ENCODE peak calls at places on chromosomes 3 and 15, in six cellular contexts. X is neuronal stem cell; K is naive thymus-derived CD8-positive, alpha-beta T cell; R is lower lobe of right lung; F is T-helper 9 cell; Z is mammary epithelial cell. C is an unnamed sample.

GRCh38 chr15:49664706-49665105 is 43.9 kb downstream of the DTWD1 start:
- DNase-seq in Z (no peak), X (no peak), F (no peak), R (no peak), K (no peak), C (no peak)

GRCh38 chr3:194300392-194300758 is 50.8 kb downstream of the CPN2 start:
- DNase-seq in Z (no peak), R (peak; percentile 62), F (no peak), X (no peak), K (no peak), C (peak; percentile 93)

GRCh38 chr3:125435231-125435630 is 60.1 kb upstream of the ZNF148 start:
- DNase-seq in R (no peak), F (no peak), K (no peak), Z (no peak), X (no peak), C (no peak)

GRCh38 chr3:62127116-62127515 is 246.2 kb downstream of the FEZF2 start:
- DNase-seq in R (no peak), F (no peak), K (no peak), Z (no peak), X (no peak), C (no peak)

GRCh38 chr3:170621256-170621655 is 35.4 kb upstream of the SLC7A14 start:
- DNase-seq in K (no peak), Z (no peak), F (no peak), X (no peak), R (no peak), C (no peak)

GRCh38 chr3:24432989-24433388 is 61.7 kb downstream of the THRB start:
- DNase-seq in F (no peak), K (no peak), Z (no peak), X (no peak), R (no peak), C (no peak)

GRCh38 chr3:190911382-190911781 is 48.9 kb upstream of the GMNC start:
- DNase-seq in Z (no peak), X (peak; percentile 76), K (no peak), R (no peak), F (no peak), C (no peak)

GRCh38 chr3:27591811-27592210 is 107.6 kb upstream of the SLC4A7 start:
- DNase-seq in X (no peak), K (no peak), R (no peak), Z (no peak), F (no peak), C (no peak)

GRCh38 chr15:93929375-93930094 is 301.8 kb upstream of the MCTP2 start:
- DNase-seq in X (no peak), K (no peak), R (no peak), F (no peak), Z (peak; percentile 69), C (no peak)

GRCh38 chr3:53764376-53764775 is 81.8 kb downstream of the CHDH start:
- DNase-seq in X (no peak), K (no peak), R (peak; percentile 71), F (no peak), Z (no peak), C (no peak)

GRCh38 chr3:134212898-134213665 is 37.6 kb downstream of the RYK start:
- DNase-seq in K (peak; percentile 75), R (peak; percentile 76), X (peak; percentile 81), Z (peak; percentile 83), F (peak; percentile 90), C (peak; percentile 73)

GRCh38 chr3:189267981-189268613 is 96.3 kb downstream of the TPRG1 start:
- DNase-seq in X (no peak), F (no peak), Z (peak; percentile 95), K (no peak), R (no peak), C (no peak)

GRCh38 chr15:65944404-65944803 is 75.1 kb downstream of the RAB11A start:
- DNase-seq in R (no peak), X (no peak), F (no peak), Z (no peak), K (no peak), C (no peak)

GRCh38 chr3:191253089-191253799 is 54.2 kb downstream of the OSTN start:
- DNase-seq in F (no peak), K (no peak), X (no peak), R (no peak), Z (no peak), C (no peak)

GRCh38 chr3:127483902-127484591 is 106.5 kb downstream of the TPRA1 start:
- DNase-seq in X (no peak), K (peak; percentile 47), Z (no peak), R (no peak), F (no peak), C (no peak)

GRCh38 chr15:87755226-87755625 is 501.3 kb downstream of the NTRK3 start:
- DNase-seq in Z (no peak), K (no peak), F (no peak), R (no peak), X (no peak), C (peak; percentile 56)

GRCh38 chr3:121431717-121432517 is 113.9 kb downstream of the POLQ start:
- DNase-seq in F (peak; percentile 1), R (no peak), X (no peak), K (peak; percentile 73), Z (peak; percentile 9), C (no peak)

GRCh38 chr3:99952306-99952705 is 134.6 kb downstream of the CMSS1 start:
- DNase-seq in X (no peak), F (no peak), Z (peak; percentile 51), R (no peak), K (no peak), C (no peak)